ENCODE peak calls at places on chromosomes 5 and 9, in six cellular contexts. S is stomach, Y is A549, R is HepG2, Z is suprapubic skin, X is transverse colon. L is an unnamed sample.

GRCh38 chr5:106312360-106312759 is 1358.4 kb downstream of the EFNA5 start:
- DNase-seq in Y (peak), R (no peak), S (no peak), Z (no peak), X (no peak), L (no peak)

GRCh38 chr5:24110019-24110615 is 534.7 kb downstream of the CDH10 start:
- DNase-seq in Y (peak), R (peak), Z (no peak), X (no peak), S (no peak), L (no peak)

GRCh38 chr5:61637566-61637965 is 305.5 kb downstream of the ZSWIM6 start:
- DNase-seq in R (no peak), X (no peak), Y (no peak), S (no peak), Z (no peak), L (no peak)

GRCh38 chr9:79574716-79575242 is 3.0 kb downstream of the TLE4 start:
- DNase-seq in X (no peak), R (no peak), S (no peak), Y (no peak), Z (no peak), L (no peak)

GRCh38 chr5:131630208-131630962 is 4.6 kb downstream of the RAPGEF6 start:
- DNase-seq in Z (no peak), Y (no peak), S (no peak), R (peak), X (no peak), L (no peak)

GRCh38 chr9:125141251-125141650 is 2.1 kb downstream of the SCAI start:
- DNase-seq in Z (no peak), Y (no peak), S (no peak), X (no peak), R (no peak), L (no peak)

GRCh38 chr9:94148419-94148818 is 64.2 kb downstream of the PTPDC1 start:
- DNase-seq in X (no peak), Z (no peak), Y (no peak), R (no peak), S (no peak), L (no peak)

GRCh38 chr5:74631088-74631960 is 9.2 kb downstream of the ENC1 start:
- DNase-seq in Y (peak), R (no peak), X (no peak), Z (no peak), S (no peak), L (no peak)

GRCh38 chr9:27154923-27155322 is 45.9 kb downstream of the TEK start:
- DNase-seq in Z (no peak), X (no peak), R (no peak), Y (no peak), S (no peak), L (peak)

GRCh38 chr5:140795259-140795641 is 598 bp downstream of the PCDHA2 start:
- DNase-seq in Z (no peak), Y (peak), S (no peak), X (no peak), R (no peak), L (no peak)

GRCh38 chr9:94860678-94861588 is 134.4 kb downstream of the AOPEP start:
- DNase-seq in Y (no peak), R (no peak), X (peak), Z (no peak), S (peak), L (no peak)

GRCh38 chr9:893843-894420 is 52.4 kb downstream of the DMRT1 start:
- DNase-seq in X (peak), R (peak), S (peak), Z (no peak), Y (peak), L (no peak)

GRCh38 chr9:4425358-4426045 is 64.8 kb upstream of the SLC1A1 start:
- DNase-seq in R (no peak), S (no peak), Y (peak), X (no peak), Z (no peak), L (no peak)

GRCh38 chr5:14851067-14851422 is 20.5 kb downstream of the ANKH start:
- DNase-seq in Y (no peak), Z (no peak), S (no peak), R (peak), X (no peak), L (no peak)

GRCh38 chr5:153623117-153623516 is 132.6 kb downstream of the GRIA1 start:
- DNase-seq in X (no peak), S (no peak), Y (no peak), R (no peak), Z (no peak), L (no peak)

GRCh38 chr5:54772232-54773168 is 212.9 kb downstream of the ESM1 start:
- DNase-seq in R (no peak), Y (no peak), S (no peak), X (no peak), Z (no peak), L (no peak)

GRCh38 chr5:53434566-53434965 is 45.9 kb upstream of the FST start:
- DNase-seq in S (no peak), Z (no peak), X (no peak), Y (no peak), R (no peak), L (no peak)

GRCh38 chr9:123267481-123268239 is 726 bp downstream of the STRBP start:
- DNase-seq in Y (no peak), Z (peak), X (peak), S (peak), R (no peak), L (no peak)

GRCh38 chr5:11878846-11879245 is 25.4 kb downstream of the CTNND2 start:
- DNase-seq in S (no peak), X (no peak), R (no peak), Y (no peak), Z (no peak), L (no peak)

GRCh38 chr5:31806566-31806965 is 167.6 kb downstream of the PDZD2 start:
- DNase-seq in Z (no peak), R (no peak), X (no peak), S (no peak), Y (no peak), L (no peak)

GRCh38 chr9:110202232-110202631 is 5.7 kb downstream of the C9orf152 start:
- DNase-seq in X (no peak), R (no peak), S (no peak), Y (no peak), Z (no peak), L (no peak)

GRCh38 chr9:124242331-124243194 is 15.2 kb upstream of the NEK6 start:
- DNase-seq in Z (peak), Y (no peak), S (no peak), X (peak), R (no peak), L (no peak)

GRCh38 chr9:2583308-2584013 is 38.1 kb upstream of the VLDLR start:
- DNase-seq in Z (no peak), X (peak), Y (no peak), S (no peak), R (no peak), L (no peak)

GRCh38 chr9:121870271-121870670 is 218.8 kb downstream of the DAB2IP start:
- DNase-seq in Y (no peak), Z (no peak), S (no peak), X (no peak), R (no peak), L (no peak)

GRCh38 chr5:117084052-117084451 is 509.4 kb upstream of the SEMA6A start:
- DNase-seq in S (no peak), R (no peak), Y (no peak), Z (no peak), X (no peak), L (no peak)

GRCh38 chr5:36593867-36594266 is 12.5 kb upstream of the SLC1A3 start:
- DNase-seq in R (no peak), Y (no peak), Z (no peak), X (no peak), S (no peak), L (no peak)

GRCh38 chr5:88092358-88092757 is 176.3 kb downstream of the TMEM161B start:
- DNase-seq in S (no peak), R (no peak), Z (no peak), X (no peak), Y (no peak), L (no peak)

GRCh38 chr9:131800366-131800765 is 60.5 kb upstream of the RAPGEF1 start:
- DNase-seq in Z (no peak), Y (no peak), X (no peak), S (no peak), R (no peak), L (no peak)

GRCh38 chr5:137439645-137440044 is 59.5 kb downstream of the SPOCK1 start:
- DNase-seq in R (no peak), S (no peak), X (no peak), Z (no peak), Y (no peak), L (no peak)

GRCh38 chr5:137438932-137439331 is 60.2 kb downstream of the SPOCK1 start:
- DNase-seq in Y (no peak), S (no peak), X (no peak), Z (no peak), R (no peak), L (no peak)

GRCh38 chr5:137442660-137443059 is 56.5 kb downstream of the SPOCK1 start:
- DNase-seq in Y (no peak), X (no peak), R (no peak), Z (no peak), S (no peak), L (no peak)

GRCh38 chr5:137446611-137447010 is 52.5 kb downstream of the SPOCK1 start:
- DNase-seq in X (no peak), Y (no peak), Z (no peak), R (no peak), S (no peak), L (no peak)

GRCh38 chr5:137440800-137441199 is 58.3 kb downstream of the SPOCK1 start:
- DNase-seq in S (no peak), Y (no peak), Z (no peak), R (no peak), X (no peak), L (no peak)
- TF ChIP-seq EP300 in S (no peak), Y (no peak), Z (no peak), R (no peak), X (no peak), L (no peak)

DNA sequence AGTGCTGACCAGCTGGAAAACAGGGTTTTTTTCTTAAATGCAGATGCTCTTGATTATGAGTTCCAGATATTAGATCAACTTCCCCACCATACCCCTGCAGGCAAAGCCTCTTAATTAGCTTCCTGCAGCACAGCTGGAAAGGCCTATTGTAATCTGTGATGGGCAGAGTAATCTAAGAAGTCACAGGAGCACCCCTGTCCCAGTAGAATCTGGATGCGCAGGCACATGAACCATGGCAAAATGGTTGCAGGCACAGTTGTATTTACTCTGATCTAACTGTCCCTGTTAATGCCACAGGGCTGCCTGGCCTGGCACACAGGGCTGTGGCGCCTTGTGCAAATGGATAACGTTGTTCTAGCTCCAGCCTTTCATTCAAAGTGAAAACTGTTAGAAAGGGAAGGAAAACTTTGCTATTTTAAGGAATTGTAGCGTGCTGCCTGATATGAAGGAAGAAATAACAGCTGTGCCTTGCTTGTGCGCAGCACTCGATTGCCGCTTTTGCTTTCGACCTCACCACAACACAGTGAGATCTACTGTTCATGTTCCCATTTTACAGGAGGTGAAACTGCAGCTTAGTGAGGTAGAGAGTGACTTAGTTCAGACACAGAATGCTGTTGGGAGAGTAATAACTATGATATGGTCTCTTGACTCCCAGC is 2.3 kb downstream of the TGFBI start:
- DNase-seq in Y (no peak), Z (no peak), X (no peak), S (no peak), R (no peak), L (no peak)
- TF ChIP-seq POLR2A in Y (no peak), Z (no peak), X (no peak), S (no peak), R (no peak), L (no peak)

GRCh38 chr9:34588671-34589370 is 703 bp downstream of the CNTFR start:
- DNase-seq in S (no peak), X (no peak), R (no peak), Z (no peak), Y (no peak), L (no peak)

GRCh38 chr9:34589371-34589655 is 211 bp downstream of the CNTFR start:
- DNase-seq in Y (no peak), R (no peak), S (no peak), X (no peak), Z (no peak), L (no peak)

GRCh38 chr9:34590376-34591090 is 1.0 kb upstream of the CNTFR start:
- DNase-seq in S (no peak), R (no peak), X (peak), Z (peak), Y (no peak), L (no peak)

GRCh38 chr9:34591091-34591910 is 1.8 kb upstream of the CNTFR start:
- DNase-seq in R (peak), Y (peak), X (peak), Z (peak), S (peak), L (peak)

DNA sequence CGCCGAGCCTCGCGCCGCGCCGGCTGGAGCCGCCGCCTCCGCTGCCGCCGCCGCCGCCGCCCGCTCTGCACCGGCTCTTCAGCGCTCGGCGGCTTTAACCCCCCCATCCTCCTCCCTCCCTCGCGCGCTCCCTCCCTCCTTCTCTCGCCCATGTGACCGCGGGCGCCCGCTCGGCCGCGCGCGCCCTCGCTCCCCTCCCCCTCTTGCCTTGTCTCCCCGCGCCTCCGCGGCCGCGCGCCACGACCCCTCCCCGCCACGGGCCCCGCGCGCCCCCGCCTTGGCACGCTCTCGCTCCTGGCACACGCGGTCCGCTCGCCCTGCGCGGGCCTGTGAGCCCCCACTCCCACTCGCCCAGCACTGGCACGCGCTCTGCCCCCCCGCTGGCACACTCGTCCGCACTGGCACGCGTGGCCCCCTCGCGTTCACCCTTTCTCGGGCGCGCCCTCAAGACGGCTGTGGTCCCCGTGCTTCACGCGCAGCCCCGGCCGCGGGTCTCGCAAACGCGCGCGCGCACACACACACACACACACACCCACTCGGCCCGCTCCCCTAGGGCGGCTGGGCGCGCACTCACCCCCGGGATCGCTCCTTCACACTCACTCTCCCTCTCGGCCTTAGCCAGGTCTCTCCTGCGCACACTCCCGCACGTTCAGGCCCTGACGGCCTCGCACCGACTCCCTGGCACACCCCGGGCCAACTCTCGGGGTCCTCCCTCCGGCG is at the start of gene CNTFR:
- DNase-seq in S (no peak), R (no peak), Y (no peak), X (no peak), Z (no peak), L (no peak)
- TF ChIP-seq EP300 in S (no peak), R (no peak), Y (no peak), X (no peak), Z (no peak), L (no peak)

DNA sequence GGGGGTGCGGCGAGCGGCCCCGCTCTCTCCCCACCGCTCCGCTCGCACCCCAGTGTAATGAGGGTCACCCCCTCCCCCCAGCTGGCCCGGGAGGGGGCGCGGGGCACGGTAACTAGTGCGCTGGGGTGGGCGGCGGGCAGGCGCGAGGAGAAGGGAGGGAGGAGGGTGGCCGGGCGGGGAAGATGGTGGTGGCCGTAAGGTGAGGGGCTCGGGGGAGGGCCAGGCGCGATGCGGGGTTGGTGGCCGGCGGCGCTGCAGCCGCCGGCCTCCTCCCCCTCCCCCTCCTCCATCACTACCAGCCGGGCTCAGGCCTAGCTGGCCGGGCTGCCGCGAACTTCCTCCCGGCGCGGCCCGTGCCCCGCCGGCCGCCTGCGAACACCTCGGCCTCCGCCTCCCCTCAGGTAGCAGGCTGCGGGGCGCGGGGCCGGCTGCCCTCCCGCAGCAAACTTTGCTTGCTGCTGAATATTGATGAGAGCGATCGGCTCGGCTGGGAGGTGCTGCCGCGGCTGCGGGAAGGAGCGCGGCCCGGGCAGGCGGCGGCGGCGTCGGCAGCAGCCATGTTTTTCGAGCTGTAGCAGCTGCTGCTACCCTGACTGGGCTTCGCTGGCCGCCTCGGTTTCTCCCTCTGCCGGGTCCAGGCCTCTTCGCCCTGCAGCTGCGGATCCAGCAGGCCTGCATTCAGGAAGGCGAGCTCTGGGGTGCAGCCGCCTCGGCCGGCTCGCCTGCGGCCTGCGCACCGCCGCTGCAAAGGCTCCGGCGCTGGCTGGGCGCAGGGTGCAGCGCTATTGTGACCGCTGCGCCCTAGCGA is 476 bp downstream of the NSD1 start:
- DNase-seq in R (no peak), Z (no peak), Y (peak), S (peak), X (peak), L (no peak)
- TF ChIP-seq POLR2A in R (no peak), Z (no peak), Y (peak), S (no peak), X (peak), L (no peak)

GRCh38 chr5:113538313-113538712 is 24.8 kb downstream of the YTHDC2 start:
- DNase-seq in Y (no peak), R (no peak), Z (no peak), X (no peak), S (no peak), L (no peak)
- TF ChIP-seq EP300 in Y (no peak), R (no peak), Z (no peak), X (no peak), S (no peak), L (no peak)

L was measured in tibial nerve.